ENCODE peak calls at places on chromosomes 6 and 20, in nine cellular contexts. A is GM04504; I is A549; Y is SK-N-MC; M is Caki2; Q is activated T-cell treated with anti-CD3 and anti-CD28 coated beads, Interleukin-2, amount 50 U/mL, for 4 hours; O is RPMI7951; F is small intestine; S is mucosa of descending colon. J is an unnamed sample.
A peak's percentile ranks its signal among the peaks of the same experiment; 100 is the strongest.

GRCh38 chr20:24445510-24446170 is 23.8 kb upstream of the SYNDIG1 start:
- DNase-seq in Y (no peak), I (no peak), S (no peak), O (no peak), Q (no peak), M (no peak), F (no peak), A (no peak), J (no peak)

GRCh38 chr6:17589402-17590116 is 10.5 kb upstream of the FAM8A1 start:
- DNase-seq in F (peak; percentile 83), I (peak; percentile 72), Q (no peak), M (peak; percentile 84), O (peak; percentile 82), S (peak; percentile 70), Y (no peak), A (peak; percentile 75), J (peak; percentile 64)

GRCh38 chr20:9517297-9518134 is 3.1 kb downstream of the LAMP5 start:
- DNase-seq in Y (no peak), A (no peak), I (no peak), F (no peak), M (no peak), Q (no peak), S (no peak), O (no peak), J (no peak)

GRCh38 chr6:317452-318144 is 25.3 kb downstream of the DUSP22 start:
- DNase-seq in Y (no peak), A (no peak), F (no peak), Q (no peak), I (no peak), O (no peak), S (no peak), M (no peak), J (no peak)

GRCh38 chr20:45945678-45946148 is 11.2 kb downstream of the PCIF1 start:
- DNase-seq in M (no peak), Y (no peak), F (no peak), A (no peak), S (no peak), Q (no peak), O (no peak), I (no peak), J (no peak)

GRCh38 chr20:57656252-57656820 is 36.1 kb upstream of the ZBP1 start:
- DNase-seq in O (no peak), S (peak; percentile 1), Y (no peak), F (no peak), A (no peak), Q (no peak), M (no peak), I (no peak), J (no peak)

GRCh38 chr20:47735412-47736400 is 49.6 kb downstream of the SULF2 start:
- DNase-seq in O (peak; percentile 51), M (no peak), I (no peak), Y (no peak), S (peak; percentile 19), F (no peak), A (no peak), Q (no peak), J (no peak)

GRCh38 chr6:139029470-139030210 is 1.1 kb downstream of the ABRACL start:
- DNase-seq in I (peak; percentile 37), O (peak; percentile 58), S (peak; percentile 74), F (peak; percentile 85), Y (no peak), A (peak; percentile 10), M (no peak), Q (peak; percentile 6), J (peak; percentile 70)

GRCh38 chr20:61818746-61819483 is 246.8 kb downstream of the TAF4 start:
- DNase-seq in O (no peak), Y (no peak), I (no peak), S (no peak), F (no peak), A (no peak), M (no peak), Q (no peak), J (no peak)

GRCh38 chr6:83767033-83767432 is 58.1 kb upstream of the SNAP91 start:
- DNase-seq in O (no peak), I (no peak), F (no peak), S (no peak), M (no peak), Y (no peak), A (no peak), Q (no peak), J (no peak)

GRCh38 chr20:25061103-25061799 is 3.3 kb upstream of the ACSS1 start:
- DNase-seq in I (no peak), A (no peak), M (peak; percentile 49), O (no peak), Y (no peak), Q (no peak), F (peak; percentile 21), S (no peak), J (peak; percentile 58)

GRCh38 chr20:609371-609964 is 641 bp downstream of the TCF15 start:
- DNase-seq in Y (no peak), I (no peak), M (no peak), A (no peak), Q (no peak), S (no peak), F (no peak), O (no peak), J (no peak)

GRCh38 chr20:23362392-23363256 is 642 bp downstream of the GZF1 start:
- DNase-seq in F (peak; percentile 34), O (peak; percentile 54), A (no peak), M (no peak), Y (no peak), I (no peak), S (peak; percentile 50), Q (no peak), J (peak; percentile 65)

GRCh38 chr6:148760568-148761531 is 14.0 kb downstream of the UST start:
- DNase-seq in S (peak; percentile 37), A (peak; percentile 86), M (no peak), Y (peak; percentile 60), Q (peak; percentile 16), F (peak; percentile 14), O (peak; percentile 58), I (no peak), J (peak; percentile 55)

GRCh38 chr6:165308926-165309731 is at the start of gene C6orf118:
- DNase-seq in Y (peak; percentile 1), S (peak; percentile 15), M (peak; percentile 68), I (peak; percentile 59), O (peak; percentile 66), A (no peak), Q (no peak), F (peak; percentile 12), J (peak; percentile 86)

GRCh38 chr6:110544472-110544871 is 68.1 kb upstream of the SLC22A16 start:
- DNase-seq in F (peak; percentile 25), M (no peak), O (no peak), A (no peak), S (no peak), I (no peak), Y (no peak), Q (no peak), J (no peak)

GRCh38 chr6:113674075-113674474 is 183.1 kb upstream of the MARCKS start:
- DNase-seq in O (no peak), Y (no peak), A (no peak), F (peak; percentile 54), M (no peak), S (no peak), Q (no peak), I (no peak), J (no peak)

GRCh38 chr6:140960566-140960965 is 1172.2 kb upstream of the GJE1 start:
- DNase-seq in S (no peak), F (no peak), I (no peak), Y (no peak), Q (no peak), M (no peak), O (no peak), A (no peak), J (no peak)

GRCh38 chr20:13436530-13436929 is 202.2 kb downstream of the TASP1 start:
- DNase-seq in A (no peak), S (no peak), M (peak; percentile 73), O (no peak), F (no peak), Q (no peak), Y (no peak), I (peak; percentile 36), J (no peak)

GRCh38 chr20:53829086-53829703 is 235.6 kb upstream of the ZNF217 start:
- DNase-seq in F (peak; percentile 46), A (peak; percentile 95), O (peak; percentile 98), M (peak; percentile 92), S (no peak), Y (no peak), Q (no peak), I (peak; percentile 91), J (peak; percentile 76)